ENCODE peak calls at places on chromosome 4, in four cellular contexts. E is Peyer's patch, V is brain microvascular endothelial cell, L is adrenal gland. K is an unnamed sample.

GRCh38 chr4:99755223-99755944 is 61.2 kb upstream of the DAPP1 start:
- DNase-seq in E (no peak), V (peak; percentile 37), L (no peak), K (no peak)

GRCh38 chr4:119266153-119266552 is 53.6 kb downstream of the USP53 start:
- DNase-seq in E (no peak), V (no peak), L (no peak), K (no peak)

GRCh38 chr4:2082118-2082517 is 23.0 kb downstream of the NAT8L start:
- DNase-seq in E (no peak), V (no peak), L (no peak), K (no peak)

GRCh38 chr4:46550471-46550870 is 160.5 kb upstream of the GABRA2 start:
- DNase-seq in E (no peak), V (no peak), L (no peak), K (no peak)

GRCh38 chr4:140996757-140997156 is 136.5 kb downstream of the RNF150 start:
- DNase-seq in E (no peak), V (peak; percentile 24), L (no peak), K (no peak)

GRCh38 chr4:84085986-84086385 is 413.1 kb downstream of the NKX6-1 start:
- DNase-seq in E (no peak), V (no peak), L (no peak), K (no peak)

GRCh38 chr4:169068423-169068822 is 58.4 kb upstream of the CBR4 start:
- DNase-seq in E (no peak), V (no peak), L (peak; percentile 32), K (no peak)

GRCh38 chr4:157996061-157996460 is 176.8 kb downstream of the GASK1B start:
- DNase-seq in E (no peak), V (no peak), L (no peak), K (no peak)

GRCh38 chr4:8308856-8309771 is 39.6 kb downstream of the HTRA3 start:
- DNase-seq in E (no peak), V (no peak), L (no peak), K (peak; percentile 53)

GRCh38 chr4:118845552-118846065 is 9.7 kb upstream of the SEC24D start:
- DNase-seq in E (no peak), V (no peak), L (no peak), K (no peak)

GRCh38 chr4:117941611-117942010 is 92.7 kb upstream of the NDST3 start:
- DNase-seq in E (no peak), V (no peak), L (no peak), K (no peak)

GRCh38 chr4:169986369-169986768 is 39.8 kb downstream of the MFAP3L start:
- DNase-seq in E (no peak), V (no peak), L (no peak), K (no peak)

GRCh38 chr4:144316869-144317268 is 176.4 kb upstream of the GYPA start:
- DNase-seq in E (no peak), V (no peak), L (no peak), K (no peak)

GRCh38 chr4:152951348-152951747 is 15.2 kb downstream of the FHDC1 start:
- DNase-seq in E (no peak), V (no peak), L (no peak), K (no peak)

GRCh38 chr4:94695389-94695788 is 62.4 kb upstream of the BMPR1B start:
- DNase-seq in E (no peak), V (no peak), L (no peak), K (no peak)

GRCh38 chr4:95170176-95170575 is 378.6 kb downstream of the UNC5C start:
- DNase-seq in E (no peak), V (no peak), L (no peak), K (no peak)

GRCh38 chr4:128480945-128481344 is 193.3 kb upstream of the PGRMC2 start:
- DNase-seq in E (no peak), V (no peak), L (no peak), K (no peak)

GRCh38 chr4:123352240-123352945 is 44.2 kb upstream of the SPRY1 start:
- DNase-seq in E (no peak), V (no peak), L (peak; percentile 17), K (no peak)

GRCh38 chr4:183348706-183349659 is 26.8 kb upstream of the CLDN24 start:
- DNase-seq in E (no peak), V (peak; percentile 85), L (peak; percentile 46), K (no peak)

GRCh38 chr4:184899261-184900134 is 73.7 kb upstream of the ACSL1 start:
- DNase-seq in E (no peak), V (no peak), L (peak; percentile 16), K (peak; percentile 93)

GRCh38 chr4:83686166-83686565 is 150.3 kb downstream of the GPAT3 start:
- DNase-seq in E (no peak), V (no peak), L (no peak), K (no peak)

GRCh38 chr4:139540637-139541036 is 15.4 kb downstream of the SETD7 start:
- DNase-seq in E (no peak), V (no peak), L (no peak), K (no peak)

GRCh38 chr4:48162162-48162561 is 28.1 kb upstream of the TXK start:
- DNase-seq in E (no peak), V (peak; percentile 37), L (no peak), K (no peak)

GRCh38 chr4:66016240-66016639 is 346.0 kb upstream of the EPHA5 start:
- DNase-seq in E (no peak), V (no peak), L (no peak), K (no peak)

GRCh38 chr4:66023061-66023460 is 352.8 kb upstream of the EPHA5 start:
- DNase-seq in E (no peak), V (no peak), L (no peak), K (no peak)

GRCh38 chr4:66014146-66014765 is 344.0 kb upstream of the EPHA5 start:
- DNase-seq in E (no peak), V (no peak), L (no peak), K (no peak)

DNA sequence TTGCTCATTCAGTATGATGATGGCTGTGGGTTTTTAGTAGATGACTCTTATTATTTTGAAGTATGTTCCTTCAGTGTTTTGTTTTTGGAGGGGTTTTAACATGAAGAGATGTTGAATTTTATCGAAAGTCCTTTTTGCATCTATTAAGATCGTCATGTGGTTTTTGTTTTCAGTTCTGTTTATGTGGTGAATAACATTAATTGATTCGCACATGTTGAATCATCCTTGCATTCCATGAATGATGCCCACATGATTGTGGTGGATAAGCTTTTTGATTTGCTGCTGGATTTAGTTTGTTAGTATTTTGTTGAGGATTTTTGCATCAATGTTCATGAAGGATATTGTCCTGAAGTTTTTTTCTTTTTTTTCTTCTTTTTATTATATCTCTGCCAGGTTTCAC is 347.4 kb upstream of the EPHA5 start:
- DNase-seq in E (no peak), V (no peak), L (no peak), K (no peak)
- H3K27ac ChIP-seq in E (no peak overlapping the region), V (no peak overlapping the region), L (no peak overlapping the region), K (no peak overlapping the region)

GRCh38 chr4:44434247-44434646 is 14.4 kb downstream of the KCTD8 start:
- DNase-seq in E (no peak), V (no peak), L (no peak), K (no peak)
- TF ChIP-seq CTCF in E (no peak), V (no peak), L (no peak), K (no peak)

DNA sequence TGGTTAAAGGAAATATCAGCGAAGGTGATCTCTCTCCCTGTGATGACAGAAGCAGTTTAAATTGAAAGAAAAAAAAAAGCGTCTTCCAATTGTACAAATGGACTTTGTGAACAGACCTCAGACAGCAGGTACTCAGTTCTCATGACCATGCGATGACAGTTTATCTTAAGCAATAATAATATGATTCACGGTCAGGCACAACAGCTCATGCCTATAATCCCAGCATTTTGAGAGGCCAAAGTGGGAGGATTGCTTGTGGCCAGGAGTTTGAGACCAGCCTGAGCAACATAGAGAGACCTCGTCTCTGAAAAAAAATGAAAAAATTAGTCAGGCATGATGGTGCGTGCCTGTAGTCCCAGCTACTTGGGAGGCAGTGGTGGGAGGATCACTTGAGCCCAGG is 51.0 kb downstream of the RELL1 start:
- DNase-seq in E (no peak), V (no peak), L (no peak), K (no peak)
- H3K36me3 ChIP-seq in E (peaks cover 40% of the 10 kb centered on the region), V (peaks cover 6% of the 10 kb centered on the region), L (no peaks in the 10 kb centered on the region), K (peaks cover 3% of the 10 kb centered on the region)

GRCh38 chr4:4627111-4627510 is 85.3 kb upstream of the STX18 start:
- DNase-seq in E (no peak), V (no peak), L (no peak), K (no peak)

GRCh38 chr4:4625488-4625887 is 83.6 kb upstream of the STX18 start:
- DNase-seq in E (no peak), V (peak; percentile 45), L (peak; percentile 6), K (no peak)

GRCh38 chr4:4627906-4628305 is 86.1 kb upstream of the STX18 start:
- DNase-seq in E (no peak), V (no peak), L (no peak), K (no peak)

GRCh38 chr4:4633431-4633830 is 91.6 kb upstream of the STX18 start:
- DNase-seq in E (no peak), V (no peak), L (no peak), K (no peak)

DNA sequence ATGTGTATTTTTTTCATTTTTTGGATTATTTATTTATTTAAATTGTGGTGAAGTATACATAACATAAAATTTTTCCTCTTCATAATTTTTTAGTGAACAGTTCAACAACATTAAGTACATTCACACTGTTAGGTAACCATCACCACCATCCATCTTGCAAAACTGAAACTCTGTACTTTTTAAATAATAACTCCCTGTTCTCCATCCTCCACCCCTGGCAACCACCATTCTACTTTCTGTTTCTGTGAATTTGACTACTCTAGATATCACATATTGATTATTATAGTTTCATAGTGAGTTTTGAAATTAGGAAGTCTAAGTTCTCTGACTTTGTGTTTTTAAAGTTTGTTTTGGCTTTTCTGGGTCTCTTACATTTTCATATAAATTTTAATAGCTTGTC is 89.3 kb upstream of the STX18 start:
- DNase-seq in E (no peak), V (no peak), L (no peak), K (no peak)
- H3K27ac ChIP-seq in E (no peak overlapping the region), V (no peak overlapping the region), L (no peak overlapping the region), K (no peak overlapping the region)

GRCh38 chr4:186587416-186588018 is 32.1 kb upstream of the MTNR1A start:
- DNase-seq in E (peak; percentile 60), V (peak; percentile 63), L (peak; percentile 83), K (peak; percentile 65)
- TF ChIP-seq CTCF in E (peak; percentile 70), V (peak; percentile 91), L (peak; percentile 96), K (peak; percentile 93)

DNA sequence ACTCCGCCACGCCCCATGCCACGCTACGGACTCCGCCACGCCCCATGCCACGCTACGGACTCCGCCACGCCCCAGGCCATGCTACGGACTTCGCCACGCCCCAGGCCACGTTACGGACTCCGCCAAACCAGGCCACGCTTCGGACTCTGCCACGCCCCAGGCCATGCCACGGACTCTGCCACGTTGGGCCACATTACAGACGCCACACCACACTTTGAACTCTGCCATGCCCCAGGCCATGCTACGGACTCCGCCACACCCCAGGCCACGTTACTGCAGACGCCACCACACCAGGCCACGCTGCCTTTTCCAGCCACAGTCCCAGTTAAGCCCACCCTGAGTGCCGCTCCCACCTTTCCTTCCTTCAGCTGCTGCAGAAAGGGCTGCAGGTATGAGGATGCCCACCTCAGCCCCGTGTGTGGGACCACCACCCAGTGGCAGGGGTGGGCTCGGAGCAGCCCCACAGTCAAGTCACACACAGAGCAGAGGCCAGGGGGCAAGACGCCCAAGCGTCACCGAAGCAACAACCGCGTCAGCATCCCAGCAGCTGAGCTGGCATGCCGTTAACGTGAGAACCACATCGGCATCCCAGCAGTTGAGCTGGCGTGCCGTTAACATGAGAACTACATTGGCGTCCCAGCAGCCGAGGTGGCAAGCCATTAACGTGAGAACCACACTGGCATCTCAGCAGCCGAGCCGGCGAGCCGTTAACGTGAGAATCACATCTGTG is 26.5 kb downstream of the GAK start:
- DNase-seq in E (no peak), V (no peak), L (no peak), K (no peak)
- H3K36me3 ChIP-seq in E (peaks cover 76% of the 10 kb centered on the region), V (peaks cover 6% of the 10 kb centered on the region), L (no peaks in the 10 kb centered on the region), K (no peaks in the 10 kb centered on the region)